ENCODE peak calls at places on chromosomes 12 and 14, in eight cellular contexts. F is left ventricle myocardium inferior, V is Ammon's horn, W is ecto neural progenitor cell, D is globus pallidus, E is spleen, A is HuH-7, H is GM12891. B is an unnamed sample.

GRCh38 chr12:109716512-109717389 is 3.1 kb downstream of the FAM222A start:
- DNase-seq in A (no peak), W (peak; percentile 60), F (peak; percentile 30), D (peak; percentile 73), V (peak; percentile 87), H (no peak), E (no peak), B (no peak)

GRCh38 chr12:49800421-49801140 is 27.6 kb downstream of the NCKAP5L start:
- DNase-seq in E (no peak), F (no peak), D (no peak), H (no peak), V (no peak), W (no peak), A (no peak), B (no peak)

GRCh38 chr14:92928258-92928629 is 5.3 kb downstream of the CHGA start:
- DNase-seq in F (no peak), V (peak; percentile 51), H (no peak), A (no peak), W (no peak), D (no peak), E (no peak), B (no peak)

GRCh38 chr12:102302553-102302952 is 104.9 kb upstream of the PMCH start:
- DNase-seq in E (no peak), W (no peak), H (no peak), F (no peak), A (no peak), D (no peak), V (no peak), B (no peak)

GRCh38 chr12:26870491-26871419 is 37.8 kb upstream of the ITPR2 start:
- DNase-seq in V (no peak), W (no peak), D (no peak), H (no peak), F (peak; percentile 36), E (no peak), A (no peak), B (no peak)

GRCh38 chr12:5307065-5307464 is 124.8 kb upstream of the NTF3 start:
- DNase-seq in H (no peak), A (peak; percentile 29), W (no peak), D (no peak), V (no peak), E (no peak), F (no peak), B (no peak)

GRCh38 chr14:32109676-32110075 is 32.6 kb downstream of the ARHGAP5 start:
- DNase-seq in D (no peak), V (no peak), F (no peak), E (no peak), A (no peak), H (no peak), W (no peak), B (no peak)

GRCh38 chr12:68919581-68920239 is 13.3 kb downstream of the CPM start:
- DNase-seq in W (no peak), H (no peak), E (no peak), V (no peak), A (no peak), F (no peak), D (no peak), B (no peak)

GRCh38 chr14:42869681-42870080 is 1263.0 kb downstream of the LRFN5 start:
- DNase-seq in F (no peak), W (no peak), D (no peak), V (no peak), A (no peak), E (no peak), H (no peak), B (no peak)

GRCh38 chr14:54570651-54571415 is 3.9 kb downstream of the SAMD4A start:
- DNase-seq in V (no peak), H (no peak), W (no peak), A (no peak), E (no peak), D (no peak), F (no peak), B (no peak)

GRCh38 chr14:81400852-81401251 is 728 bp upstream of the STON2 start:
- DNase-seq in A (no peak), H (no peak), W (no peak), D (no peak), F (no peak), E (no peak), V (peak; percentile 31), B (no peak)

GRCh38 chr12:19550626-19551025 is 111.3 kb downstream of the AEBP2 start:
- DNase-seq in F (no peak), V (no peak), W (no peak), E (no peak), A (no peak), D (no peak), H (no peak), B (no peak)

GRCh38 chr12:124486346-124486963 is 81.0 kb downstream of the NCOR2 start:
- DNase-seq in F (peak; percentile 16), W (no peak), V (no peak), A (no peak), E (peak; percentile 77), D (no peak), H (no peak), B (no peak)

GRCh38 chr12:6507102-6507998 is 13.4 kb downstream of the NCAPD2 start:
- DNase-seq in E (no peak), F (no peak), W (peak; percentile 51), H (no peak), D (no peak), A (no peak), V (no peak), B (no peak)

GRCh38 chr12:120528861-120529525 is at the start of gene COQ5:
- DNase-seq in E (peak; percentile 98), F (peak; percentile 91), V (peak; percentile 95), H (peak; percentile 61), A (peak; percentile 56), D (peak; percentile 90), W (peak; percentile 98), B (peak; percentile 90)

GRCh38 chr14:43243168-43243567 is 1263.9 kb downstream of the FSCB start:
- DNase-seq in E (no peak), D (no peak), A (no peak), W (no peak), V (no peak), F (no peak), H (no peak), B (no peak)

GRCh38 chr12:89932950-89933349 is 224.3 kb upstream of the ATP2B1 start:
- DNase-seq in W (no peak), F (no peak), E (no peak), V (no peak), A (no peak), H (no peak), D (no peak), B (no peak)

GRCh38 chr14:90797451-90797850 is 18.8 kb downstream of the TTC7B start:
- DNase-seq in W (no peak), E (no peak), H (no peak), V (no peak), A (no peak), F (no peak), D (no peak), B (no peak)

GRCh38 chr14:67908061-67908767 is 88.6 kb downstream of the RAD51B start:
- DNase-seq in H (no peak), F (no peak), A (no peak), E (no peak), D (no peak), W (no peak), V (no peak), B (no peak)

GRCh38 chr14:37678916-37679315 is 83.5 kb downstream of the TTC6 start:
- DNase-seq in F (no peak), A (no peak), D (no peak), E (no peak), H (no peak), V (no peak), W (no peak), B (no peak)

GRCh38 chr12:97854477-97854876 is 391.9 kb downstream of the RMST start:
- DNase-seq in V (no peak), W (no peak), F (no peak), H (no peak), A (no peak), D (no peak), E (no peak), B (no peak)

GRCh38 chr14:106080922-106081321 is 554.5 kb downstream of the TMEM121 start:
- DNase-seq in V (no peak), E (no peak), W (no peak), D (no peak), F (no peak), H (no peak), A (no peak), B (no peak)

GRCh38 chr12:77842430-77842829 is 11.7 kb downstream of the NAV3 start:
- DNase-seq in W (no peak), F (no peak), H (no peak), A (peak; percentile 55), V (no peak), D (no peak), E (no peak), B (no peak)

GRCh38 chr12:56158926-56159461 is 835 bp downstream of the MYL6 start:
- DNase-seq in V (peak; percentile 74), W (peak; percentile 78), A (peak; percentile 40), D (peak; percentile 38), E (peak; percentile 86), H (no peak), F (peak; percentile 81), B (no peak)

GRCh38 chr14:99476864-99477263 is 3.8 kb downstream of the SETD3 start:
- DNase-seq in F (no peak), W (no peak), A (no peak), E (no peak), H (no peak), D (no peak), V (no peak), B (no peak)

GRCh38 chr12:127145929-127146789 is 1120.8 kb upstream of the TMEM132C start:
- DNase-seq in F (peak; percentile 79), E (peak; percentile 80), D (peak; percentile 77), V (peak; percentile 79), W (peak; percentile 55), H (no peak), A (no peak), B (no peak)

GRCh38 chr14:69242311-69243224 is 17.4 kb upstream of the GALNT16 start:
- DNase-seq in H (peak; percentile 49), V (peak; percentile 74), W (peak; percentile 60), F (no peak), E (no peak), D (peak; percentile 70), A (peak; percentile 65), B (peak; percentile 81)

GRCh38 chr12:64665506-64665905 is 55.2 kb downstream of the RASSF3 start:
- DNase-seq in A (no peak), E (no peak), D (no peak), V (no peak), H (no peak), W (no peak), F (no peak), B (no peak)

GRCh38 chr12:124388679-124389536 is 94.0 kb downstream of the RFLNA start:
- DNase-seq in V (peak; percentile 94), E (peak; percentile 93), F (peak; percentile 90), W (peak; percentile 92), H (no peak), D (peak; percentile 89), A (peak; percentile 84), B (no peak)

GRCh38 chr12:131167334-131167733 is 213.6 kb downstream of the ADGRD1 start:
- DNase-seq in V (peak; percentile 49), D (peak; percentile 11), A (no peak), H (no peak), F (no peak), W (no peak), E (no peak), B (no peak)

GRCh38 chr14:105470812-105471771 is 3.5 kb upstream of the CRIP2 start:
- DNase-seq in D (no peak), F (peak; percentile 77), A (no peak), H (no peak), V (no peak), W (peak; percentile 69), E (no peak), B (no peak)

GRCh38 chr12:55955800-55956508 is 9.9 kb downstream of the PMEL start:
- DNase-seq in E (no peak), A (peak; percentile 29), H (no peak), F (no peak), D (no peak), W (no peak), V (no peak), B (no peak)

GRCh38 chr12:109099426-109100020 is 2.1 kb downstream of the UNG start:
- DNase-seq in V (no peak), W (no peak), D (no peak), F (no peak), E (no peak), H (no peak), A (no peak), B (no peak)

GRCh38 chr12:6980075-6980474 is 9.4 kb downstream of the EMG1 start:
- DNase-seq in A (no peak), H (no peak), V (no peak), D (no peak), F (no peak), W (no peak), E (no peak), B (no peak)

B was measured in GM13976.